ENCODE peak calls at places on chromosomes 7 and 10, in four cellular contexts. W is activated naive CD4-positive, alpha-beta T cell; F is H7; R is neural crest cell. P is an unnamed sample.

GRCh38 chr7:105376901-105377533 is 11.7 kb downstream of the SRPK2 start:
- DNase-seq in W (no peak), F (peak), R (no peak), P (no peak)

GRCh38 chr10:48536916-48537890 is 67.7 kb downstream of the ARHGAP22 start:
- DNase-seq in W (no peak), F (no peak), R (no peak), P (no peak)

GRCh38 chr7:127320974-127321373 is 68.2 kb upstream of the GRM8 start:
- DNase-seq in W (no peak), F (no peak), R (no peak), P (no peak)

GRCh38 chr7:78264105-78264504 is 465.5 kb downstream of the PHTF2 start:
- DNase-seq in W (no peak), F (no peak), R (no peak), P (no peak)

GRCh38 chr7:87598234-87599009 is 2.3 kb downstream of the ABCB1 start:
- DNase-seq in W (no peak), F (no peak), R (no peak), P (no peak)

GRCh38 chr10:122657255-122657654 is 42.4 kb downstream of the C10orf120 start:
- DNase-seq in W (no peak), F (no peak), R (no peak), P (no peak)

GRCh38 chr10:103693070-103693811 is 162.1 kb downstream of the SH3PXD2A start:
- DNase-seq in W (no peak), F (peak), R (no peak), P (no peak)

GRCh38 chr10:89262331-89263020 is 10.9 kb upstream of the LIPA start:
- DNase-seq in W (no peak), F (no peak), R (no peak), P (no peak)

GRCh38 chr10:103259989-103260388 is 14.3 kb downstream of the RPEL1 start:
- DNase-seq in W (no peak), F (no peak), R (no peak), P (no peak)

GRCh38 chr10:48309711-48310226 is 3.3 kb downstream of the MAPK8 start:
- DNase-seq in W (no peak), F (peak), R (no peak), P (peak)

GRCh38 chr7:137091396-137091795 is 222.9 kb downstream of the CHRM2 start:
- DNase-seq in W (no peak), F (peak), R (no peak), P (peak)

GRCh38 chr7:117259626-117260025 is 63.2 kb downstream of the WNT2 start:
- DNase-seq in W (no peak), F (no peak), R (no peak), P (no peak)

GRCh38 chr10:77513783-77514331 is 123.8 kb downstream of the KCNMA1 start:
- DNase-seq in W (no peak), F (peak), R (no peak), P (peak)

GRCh38 chr7:84528756-84529479 is 334.3 kb upstream of the SEMA3A start:
- DNase-seq in W (no peak), F (no peak), R (no peak), P (no peak)

GRCh38 chr10:62597226-62597625 is 207.3 kb upstream of the ADO start:
- DNase-seq in W (no peak), F (no peak), R (no peak), P (no peak)

GRCh38 chr7:4029941-4030340 is 652.2 kb upstream of the FOXK1 start:
- DNase-seq in W (no peak), F (no peak), R (no peak), P (no peak)

GRCh38 chr7:114663502-114663901 is 248.9 kb downstream of the FOXP2 start:
- DNase-seq in W (no peak), F (no peak), R (no peak), P (no peak)

GRCh38 chr10:71996598-71997371 is 32.6 kb downstream of the CHST3 start:
- DNase-seq in W (no peak), F (no peak), R (no peak), P (no peak)

GRCh38 chr7:155002411-155003214 is at the start of gene PAXIP1:
- DNase-seq in W (no peak), F (peak), R (peak), P (peak)

GRCh38 chr10:102738692-102739121 is 5.0 kb upstream of the WBP1L start:
- DNase-seq in W (no peak), F (no peak), R (no peak), P (no peak)

GRCh38 chr10:91313761-91314520 is 93.5 kb downstream of the PCGF5 start:
- DNase-seq in W (no peak), F (no peak), R (no peak), P (no peak)

GRCh38 chr7:132407764-132408163 is 168.5 kb downstream of the PLXNA4 start:
- DNase-seq in W (no peak), F (no peak), R (no peak), P (peak)